ENCODE peak calls at places on chromosomes 3 and 15, in six cellular contexts. U, C, M, V, P and R are unnamed samples.

GRCh38 chr3:186806173-186807055 is at the start of gene RFC4:
- DNase-seq in U (no peak), P (peak; percentile 57), C (peak; percentile 83), V (peak; percentile 84), M (peak; percentile 95), R (peak; percentile 80)

GRCh38 chr15:64699767-64700388 is 75.5 kb downstream of the RBPMS2 start:
- DNase-seq in U (no peak), M (no peak), V (no peak), P (no peak), C (peak; percentile 60), R (no peak)

GRCh38 chr3:10495614-10496013 is 9.8 kb downstream of the ATP2B2 start:
- DNase-seq in C (no peak), U (no peak), V (no peak), M (no peak), P (no peak), R (no peak)

GRCh38 chr3:154122912-154123559 is 1.8 kb downstream of the ARHGEF26 start:
- DNase-seq in M (peak; percentile 22), U (no peak), C (peak; percentile 23), P (peak; percentile 34), V (no peak), R (no peak)

GRCh38 chr3:46585799-46586693 is 19.9 kb upstream of the LRRC2 start:
- DNase-seq in P (no peak), C (no peak), U (no peak), V (no peak), M (no peak), R (no peak)

GRCh38 chr3:185823280-185824044 is 1.4 kb downstream of the IGF2BP2 start:
- DNase-seq in C (peak; percentile 75), V (no peak), P (no peak), M (peak; percentile 56), U (no peak), R (peak; percentile 58)

GRCh38 chr15:50876989-50877360 is 31.5 kb upstream of the AP4E1 start:
- DNase-seq in P (peak; percentile 87), V (peak; percentile 78), U (peak; percentile 91), C (peak; percentile 87), M (peak; percentile 92), R (peak; percentile 96)

GRCh38 chr3:122258757-122259371 is 66.2 kb upstream of the CSTA start:
- DNase-seq in U (peak; percentile 7), P (peak; percentile 43), V (peak; percentile 71), C (peak; percentile 87), M (peak; percentile 79), R (peak; percentile 12)

GRCh38 chr3:81823086-81823485 is 61.6 kb upstream of the GBE1 start:
- DNase-seq in P (no peak), V (no peak), U (no peak), M (no peak), C (no peak), R (no peak)

GRCh38 chr15:71333839-71334238 is 218.6 kb downstream of the THSD4 start:
- DNase-seq in C (peak; percentile 70), V (no peak), U (peak; percentile 68), M (no peak), P (peak; percentile 79), R (peak; percentile 52)

GRCh38 chr3:17954801-17955200 is 212.4 kb upstream of the TBC1D5 start:
- DNase-seq in P (no peak), C (no peak), V (no peak), U (no peak), M (no peak), R (no peak)

GRCh38 chr3:150627557-150627956 is 24.4 kb downstream of the SELENOT start:
- DNase-seq in U (peak; percentile 26), P (no peak), M (no peak), C (no peak), V (no peak), R (no peak)

GRCh38 chr15:80234883-80235282 is 17.1 kb downstream of the CTXND1 start:
- DNase-seq in M (peak; percentile 63), V (no peak), P (no peak), U (no peak), C (peak; percentile 59), R (peak; percentile 15)

GRCh38 chr3:149581248-149581647 is 76.6 kb downstream of the WWTR1 start:
- DNase-seq in P (no peak), M (no peak), C (peak; percentile 55), U (no peak), V (no peak), R (no peak)

GRCh38 chr3:40661285-40661684 is 136.5 kb downstream of the ZNF621 start:
- DNase-seq in U (no peak), C (no peak), P (no peak), V (no peak), M (no peak), R (no peak)

GRCh38 chr15:68781766-68782588 is 38.7 kb downstream of the ANP32A start:
- DNase-seq in U (no peak), M (no peak), P (no peak), V (no peak), C (no peak), R (no peak)

GRCh38 chr15:59688383-59688887 is 685 bp downstream of the BNIP2 start:
- DNase-seq in M (peak; percentile 9), V (no peak), C (peak; percentile 83), U (no peak), P (peak; percentile 58), R (no peak)